ENCODE peak calls at places on chromosome 3, in six cellular contexts. S is nephron progenitor cell; G is SW 1271; Z is activated CD4-positive, alpha-beta T cell treated with anti-CD3 and anti-CD28 coated beads, Interleukin-2, amount 50 U/mL, for 1 hour; I is lower leg skin; P is fibroblast of mammary gland. C is an unnamed sample.

GRCh38 chr3:197234947-197235914 is 63.2 kb downstream of the DLG1 start:
- DNase-seq in S (no peak), G (no peak), Z (no peak), I (no peak), P (no peak), C (no peak)

GRCh38 chr3:168272343-168272984 is 176.7 kb upstream of the GOLIM4 start:
- DNase-seq in S (no peak), G (no peak), Z (no peak), I (no peak), P (no peak), C (no peak)

GRCh38 chr3:30586091-30586805 is 20.2 kb upstream of the TGFBR2 start:
- DNase-seq in S (no peak), G (no peak), Z (no peak), I (no peak), P (peak), C (no peak)

GRCh38 chr3:145219355-145220196 is 941.4 kb downstream of the PLOD2 start:
- DNase-seq in S (no peak), G (no peak), Z (no peak), I (no peak), P (peak), C (no peak)

GRCh38 chr3:171835116-171835515 is 8.0 kb upstream of the TMEM212 start:
- DNase-seq in S (no peak), G (no peak), Z (no peak), I (no peak), P (no peak), C (no peak)

GRCh38 chr3:133393204-133393603 is 6.7 kb upstream of the BFSP2 start:
- DNase-seq in S (no peak), G (no peak), Z (no peak), I (no peak), P (no peak), C (no peak)

GRCh38 chr3:5226783-5227182 is 39.3 kb downstream of the EDEM1 start:
- DNase-seq in S (no peak), G (peak), Z (no peak), I (no peak), P (peak), C (no peak)

GRCh38 chr3:191296041-191296541 is 33.1 kb upstream of the CCDC50 start:
- DNase-seq in S (no peak), G (no peak), Z (no peak), I (no peak), P (no peak), C (peak)